ENCODE peak calls at places on chromosomes 2 and 18, in six cellular contexts. One of them, this sample, is unnamed.

GRCh38 chr2:196702641-196703040 is 63.1 kb downstream of the CCDC150 start:
- DNase-seq in NCI-H345: no peak
- DNase-seq in left colon: no peak
- DNase-seq in H54: no peak
- DNase-seq in CD8-positive, alpha-beta T cell: no peak
- DNase-seq in amygdala: no peak
- DNase-seq in this sample: no peak

GRCh38 chr2:201656740-201657139 is 13.4 kb upstream of the TMEM237 start:
- DNase-seq in H54: no peak
- DNase-seq in left colon: no peak
- DNase-seq in amygdala: no peak
- DNase-seq in CD8-positive, alpha-beta T cell: no peak
- DNase-seq in NCI-H345: no peak
- DNase-seq in this sample: no peak

GRCh38 chr2:216992056-216992455 is 132.2 kb upstream of the TNP1 start:
- DNase-seq in CD8-positive, alpha-beta T cell: no peak
- DNase-seq in amygdala: no peak
- DNase-seq in left colon: peak; percentile 11
- DNase-seq in NCI-H345: no peak
- DNase-seq in H54: no peak
- DNase-seq in this sample: no peak

GRCh38 chr2:222525776-222526175 is 101.4 kb downstream of the SGPP2 start:
- DNase-seq in left colon: no peak
- DNase-seq in amygdala: no peak
- DNase-seq in NCI-H345: no peak
- DNase-seq in H54: no peak
- DNase-seq in CD8-positive, alpha-beta T cell: no peak
- DNase-seq in this sample: no peak

GRCh38 chr2:29115797-29116781 is 874 bp downstream of the CLIP4 start:
- DNase-seq in CD8-positive, alpha-beta T cell: peak; percentile 59
- DNase-seq in H54: peak; percentile 69
- DNase-seq in NCI-H345: peak; percentile 59
- DNase-seq in left colon: peak; percentile 55
- DNase-seq in amygdala: peak; percentile 37
- DNase-seq in this sample: peak; percentile 57

GRCh38 chr2:64699712-64700111 is 46.0 kb upstream of the SERTAD2 start:
- DNase-seq in CD8-positive, alpha-beta T cell: peak; percentile 10
- DNase-seq in amygdala: no peak
- DNase-seq in H54: no peak
- DNase-seq in NCI-H345: no peak
- DNase-seq in left colon: no peak
- DNase-seq in this sample: no peak

GRCh38 chr18:74261053-74261452 is 30.7 kb downstream of the CYB5A start:
- DNase-seq in H54: no peak
- DNase-seq in left colon: no peak
- DNase-seq in amygdala: no peak
- DNase-seq in CD8-positive, alpha-beta T cell: no peak
- DNase-seq in NCI-H345: no peak
- DNase-seq in this sample: no peak

GRCh38 chr2:180761224-180761623 is 219.2 kb upstream of the UBE2E3 start:
- DNase-seq in left colon: no peak
- DNase-seq in amygdala: no peak
- DNase-seq in H54: no peak
- DNase-seq in NCI-H345: no peak
- DNase-seq in CD8-positive, alpha-beta T cell: no peak
- DNase-seq in this sample: no peak

GRCh38 chr2:176356251-176356650 is 87.0 kb downstream of the MTX2 start:
- DNase-seq in H54: no peak
- DNase-seq in CD8-positive, alpha-beta T cell: no peak
- DNase-seq in amygdala: no peak
- DNase-seq in NCI-H345: no peak
- DNase-seq in left colon: no peak
- DNase-seq in this sample: no peak

GRCh38 chr2:110662560-110662959 is 15.3 kb downstream of the BUB1 start:
- DNase-seq in H54: no peak
- DNase-seq in amygdala: no peak
- DNase-seq in CD8-positive, alpha-beta T cell: no peak
- DNase-seq in left colon: no peak
- DNase-seq in NCI-H345: no peak
- DNase-seq in this sample: no peak

GRCh38 chr2:54903736-54904554 is 146.3 kb downstream of the RTN4 start:
- DNase-seq in left colon: peak; percentile 30
- DNase-seq in CD8-positive, alpha-beta T cell: peak; percentile 14
- DNase-seq in NCI-H345: no peak
- DNase-seq in amygdala: no peak
- DNase-seq in H54: peak; percentile 75
- DNase-seq in this sample: no peak

GRCh38 chr2:176445831-176446433 is 176.7 kb downstream of the MTX2 start:
- DNase-seq in CD8-positive, alpha-beta T cell: no peak
- DNase-seq in left colon: no peak
- DNase-seq in H54: peak; percentile 23
- DNase-seq in amygdala: no peak
- DNase-seq in NCI-H345: no peak
- DNase-seq in this sample: no peak

GRCh38 chr2:173090291-173090877 is 14.7 kb downstream of the MAP3K20 start:
- DNase-seq in amygdala: no peak
- DNase-seq in H54: no peak
- DNase-seq in CD8-positive, alpha-beta T cell: no peak
- DNase-seq in left colon: no peak
- DNase-seq in NCI-H345: no peak
- DNase-seq in this sample: no peak

GRCh38 chr2:206543073-206543472 is 99.2 kb upstream of the FAM237A start:
- DNase-seq in H54: no peak
- DNase-seq in CD8-positive, alpha-beta T cell: no peak
- DNase-seq in amygdala: no peak
- DNase-seq in left colon: no peak
- DNase-seq in NCI-H345: no peak
- DNase-seq in this sample: no peak

GRCh38 chr2:138391956-138392355 is 109.6 kb upstream of the SPOPL start:
- DNase-seq in NCI-H345: no peak
- DNase-seq in H54: no peak
- DNase-seq in amygdala: no peak
- DNase-seq in left colon: no peak
- DNase-seq in CD8-positive, alpha-beta T cell: no peak
- DNase-seq in this sample: no peak

GRCh38 chr18:31103423-31103822 is 1.2 kb upstream of the DSC2 start:
- DNase-seq in NCI-H345: no peak
- DNase-seq in CD8-positive, alpha-beta T cell: no peak
- DNase-seq in amygdala: no peak
- DNase-seq in H54: no peak
- DNase-seq in left colon: no peak
- DNase-seq in this sample: no peak